ENCODE peak calls at places on chromosome 18, in seven cellular contexts. U is Panc1; P is CD8-positive, alpha-beta memory T cell; N is IMR-90; T is heart right ventricle; O is H1; M is SJSA1. B is an unnamed sample.

GRCh38 chr18:67232406-67232805 is 284.1 kb downstream of the DSEL start:
- DNase-seq in M (no peak), N (peak; percentile 62), P (no peak), O (no peak), U (no peak), T (no peak), B (no peak)

GRCh38 chr18:22391571-22392359 is 25.9 kb downstream of the CTAGE1 start:
- DNase-seq in M (peak; percentile 85), T (no peak), U (no peak), O (no peak), N (peak; percentile 96), P (peak; percentile 34), B (no peak)

GRCh38 chr18:78726326-78727056 is 253.1 kb upstream of the SALL3 start:
- DNase-seq in T (no peak), P (no peak), U (no peak), O (no peak), M (peak; percentile 28), N (no peak), B (no peak)

GRCh38 chr18:25826823-25827617 is 263.4 kb downstream of the SS18 start:
- DNase-seq in T (no peak), N (no peak), U (no peak), M (peak; percentile 68), P (no peak), O (no peak), B (no peak)

GRCh38 chr18:22047485-22047884 is 121.9 kb upstream of the GATA6 start:
- DNase-seq in O (no peak), M (no peak), T (no peak), U (no peak), P (no peak), N (no peak), B (no peak)

GRCh38 chr18:57859314-57859713 is 56.2 kb upstream of the ATP8B1 start:
- DNase-seq in M (no peak), P (no peak), O (no peak), T (no peak), U (no peak), N (no peak), B (no peak)

GRCh38 chr18:37482433-37482832 is 83.2 kb downstream of the CELF4 start:
- DNase-seq in U (no peak), M (no peak), O (no peak), T (no peak), N (no peak), P (no peak), B (no peak)

GRCh38 chr18:58544616-58545337 is 84.1 kb downstream of the ALPK2 start:
- DNase-seq in N (no peak), O (no peak), P (no peak), U (no peak), M (no peak), T (no peak), B (no peak)

GRCh38 chr18:28581503-28582169 is 404.7 kb upstream of the CDH2 start:
- DNase-seq in U (no peak), M (no peak), N (no peak), O (no peak), P (no peak), T (no peak), B (no peak)

GRCh38 chr18:66749030-66749429 is 145.1 kb upstream of the CDH19 start:
- DNase-seq in N (no peak), P (no peak), T (no peak), M (no peak), O (no peak), U (no peak), B (no peak)

GRCh38 chr18:21672868-21673267 is 31.7 kb downstream of the ABHD3 start:
- DNase-seq in P (no peak), T (peak; percentile 23), N (peak; percentile 76), O (no peak), M (no peak), U (peak; percentile 65), B (no peak)

GRCh38 chr18:28690836-28691835 is 514.2 kb upstream of the CDH2 start:
- DNase-seq in P (no peak), U (no peak), N (no peak), O (no peak), M (no peak), T (no peak), B (peak; percentile 13)

DNA sequence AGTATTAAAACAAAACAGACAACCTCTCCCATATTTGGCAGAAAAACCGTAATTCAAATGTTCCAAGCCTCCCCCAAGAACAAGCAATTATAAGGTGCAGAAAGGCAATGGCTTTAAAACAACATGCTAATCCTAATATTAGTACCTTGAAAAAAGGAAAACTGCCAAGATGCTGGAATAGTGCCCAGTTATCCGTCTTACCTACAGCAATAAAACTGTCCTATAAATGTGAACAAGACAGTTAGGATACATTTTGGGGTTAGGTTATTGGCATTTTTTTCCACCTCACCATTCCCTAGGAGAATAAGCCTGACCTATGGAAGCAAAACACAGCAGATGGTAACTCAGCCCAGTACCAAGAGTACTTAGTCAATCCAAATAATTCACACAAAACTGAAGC is 83.2 kb downstream of the TCF4 start:
- DNase-seq in P (no peak), U (no peak), O (no peak), M (no peak), T (no peak), N (no peak), B (no peak)
- H3K4me1 ChIP-seq in P (no peaks in the 10 kb centered on the region), U (no peaks in the 10 kb centered on the region), O (peaks cover 10% of the 10 kb centered on the region), M (peaks cover 61% of the 10 kb centered on the region), T (peaks cover 66% of the 10 kb centered on the region), N (peaks cover 14% of the 10 kb centered on the region), B (no peaks in the 10 kb centered on the region)

DNA sequence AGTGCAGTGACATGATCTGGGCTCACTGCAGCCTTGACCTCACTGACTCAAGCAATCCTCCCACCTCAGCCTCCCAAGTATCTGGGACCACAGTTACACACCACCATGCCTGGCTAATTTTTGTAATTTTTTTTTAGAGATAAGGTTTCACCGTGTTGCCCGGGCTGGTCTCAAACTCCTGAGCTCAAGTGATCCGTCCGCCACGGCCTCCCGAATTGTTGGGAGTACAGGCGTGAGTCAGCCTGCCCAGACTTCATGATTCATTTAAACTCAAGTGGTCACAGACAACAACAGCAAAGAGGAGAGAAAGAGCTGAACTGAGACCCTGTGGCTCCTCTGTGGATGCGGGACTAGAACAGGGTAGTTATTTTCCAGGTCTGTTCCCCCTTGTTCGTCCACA is 83.0 kb downstream of the TSHZ1 start:
- DNase-seq in M (peak; percentile 71), T (no peak), N (peak; percentile 26), P (no peak), O (no peak), U (no peak), B (no peak)
- H3K4me1 ChIP-seq in M (no peaks in the 10 kb centered on the region), T (no peaks in the 10 kb centered on the region), N (no peaks in the 10 kb centered on the region), P (no peaks in the 10 kb centered on the region), O (no peaks in the 10 kb centered on the region), U (no peaks in the 10 kb centered on the region), B (no peaks in the 10 kb centered on the region)

DNA sequence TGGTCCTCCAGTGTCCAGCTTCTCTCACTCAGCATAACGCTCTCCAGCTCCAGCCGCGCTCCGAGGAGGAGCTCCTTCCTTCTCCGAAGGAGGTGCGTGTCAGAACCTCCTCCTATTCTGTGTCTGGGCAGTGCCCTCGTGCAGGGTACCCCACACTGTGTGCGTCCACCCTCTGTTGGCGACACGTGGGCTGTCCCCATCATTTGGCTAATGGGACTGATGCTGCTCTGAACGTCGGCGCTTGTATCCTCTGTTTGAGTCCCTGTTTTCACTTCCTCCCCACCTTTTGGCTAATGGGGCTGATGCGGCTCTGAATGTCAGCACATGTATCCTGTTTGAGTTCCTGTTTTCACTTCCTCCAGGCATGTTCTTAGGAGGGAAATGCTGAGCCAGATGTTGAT is 22.2 kb downstream of the KCNG2 start:
- DNase-seq in T (peak; percentile 17), N (no peak), P (no peak), O (peak; percentile 35), U (no peak), M (no peak), B (peak; percentile 56)
- H3K4me1 ChIP-seq in T (no peaks in the 10 kb centered on the region), N (peaks cover 2% of the 10 kb centered on the region), P (no peaks in the 10 kb centered on the region), O (no peaks in the 10 kb centered on the region), U (no peaks in the 10 kb centered on the region), M (peaks cover 5% of the 10 kb centered on the region), B (no peaks in the 10 kb centered on the region)

GRCh38 chr18:45086777-45087176 is 406.1 kb downstream of the SETBP1 start:
- DNase-seq in U (no peak), T (no peak), N (no peak), M (no peak), P (no peak), O (no peak), B (no peak)

GRCh38 chr18:45085916-45086624 is 405.4 kb downstream of the SETBP1 start:
- DNase-seq in M (no peak), P (no peak), T (no peak), O (no peak), N (no peak), U (no peak), B (no peak)

GRCh38 chr18:45090526-45091140 is 409.9 kb downstream of the SETBP1 start:
- DNase-seq in M (peak; percentile 50), T (no peak), O (no peak), N (peak; percentile 67), U (no peak), P (no peak), B (no peak)
- H3K4me1 ChIP-seq in M (peaks cover 10% of the 10 kb centered on the region), T (no peaks in the 10 kb centered on the region), O (peaks cover 3% of the 10 kb centered on the region), N (peaks cover 3% of the 10 kb centered on the region), U (no peaks in the 10 kb centered on the region), P (no peaks in the 10 kb centered on the region), B (no peaks in the 10 kb centered on the region)

GRCh38 chr18:9105420-9105819 is 2.9 kb downstream of the NDUFV2 start:
- DNase-seq in M (no peak), P (no peak), T (no peak), O (no peak), N (no peak), U (no peak), B (no peak)
- H3K4me1 ChIP-seq in M (peaks cover 62% of the 10 kb centered on the region), P (peaks cover 69% of the 10 kb centered on the region), T (peaks cover 79% of the 10 kb centered on the region), O (peaks cover 4% of the 10 kb centered on the region), N (peaks cover 8% of the 10 kb centered on the region), U (peaks cover 57% of the 10 kb centered on the region), B (peaks cover 3% of the 10 kb centered on the region)

DNA sequence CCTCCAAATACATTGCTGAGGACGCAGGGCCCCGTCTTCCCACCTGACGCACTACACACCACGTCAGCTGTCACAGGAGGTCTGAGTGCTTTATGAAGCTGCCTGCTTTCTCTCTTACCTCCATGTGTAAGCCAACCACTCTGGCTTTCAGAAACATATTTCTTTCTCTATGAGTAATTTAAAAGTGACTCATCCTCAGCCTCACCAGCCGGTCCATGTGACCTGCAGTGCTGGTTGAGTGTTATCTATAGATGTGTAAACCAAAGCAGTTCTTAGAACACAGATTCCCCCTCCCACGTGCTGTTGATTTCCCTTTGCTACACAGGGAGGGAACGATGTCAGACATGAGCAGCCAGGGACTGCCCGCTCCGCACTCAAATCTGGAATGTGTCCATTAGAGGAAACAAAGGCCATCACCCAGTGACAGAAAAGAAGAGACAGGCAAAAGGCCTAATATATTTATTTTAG is 157.8 kb downstream of the BCL2 start:
- DNase-seq in M (peak; percentile 74), N (peak; percentile 93), U (no peak), T (peak; percentile 71), O (no peak), P (peak; percentile 79), B (peak; percentile 62)
- H3K4me1 ChIP-seq in M (peaks cover 32% of the 10 kb centered on the region), N (peaks cover 6% of the 10 kb centered on the region), U (no peaks in the 10 kb centered on the region), T (peaks cover 28% of the 10 kb centered on the region), O (no peaks in the 10 kb centered on the region), P (peaks cover 77% of the 10 kb centered on the region), B (peaks cover 11% of the 10 kb centered on the region)

DNA sequence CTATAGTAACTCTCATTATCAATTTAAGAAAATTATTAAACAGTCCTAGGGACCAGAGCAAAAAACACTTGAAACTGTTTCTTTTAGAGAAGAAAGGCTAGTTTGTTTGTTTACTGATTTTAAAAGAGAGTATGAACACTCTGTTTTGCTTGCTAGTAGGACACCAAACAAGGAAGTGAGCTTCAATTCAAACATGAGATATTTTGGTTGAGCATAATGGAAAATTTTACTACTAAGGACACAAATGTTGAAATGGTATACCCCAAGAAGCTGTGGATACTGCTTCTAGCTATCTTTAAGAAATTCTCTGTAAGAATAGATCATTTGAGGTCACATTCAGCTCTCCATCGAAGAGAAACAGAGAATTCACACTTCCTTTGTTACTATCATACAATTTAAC is 216.3 kb upstream of the SMAD7 start:
- DNase-seq in N (no peak), T (no peak), M (no peak), U (no peak), P (no peak), O (no peak), B (no peak)
- H3K4me1 ChIP-seq in N (no peaks in the 10 kb centered on the region), T (peaks cover 20% of the 10 kb centered on the region), M (no peaks in the 10 kb centered on the region), U (no peaks in the 10 kb centered on the region), P (no peaks in the 10 kb centered on the region), O (no peaks in the 10 kb centered on the region), B (peaks cover 6% of the 10 kb centered on the region)